ENCODE peak calls at places on chromosome 12, in eight cellular contexts. One of them, this sample, is unnamed.

GRCh38 chr12:27359578-27360340 is 27.1 kb downstream of the BMAL2 start:
- DNase-seq in NCI-H748 treated with DMSO at 0.1 percent for 48 hours: no peak
- DNase-seq in stimulated activated CD4-positive, alpha-beta T cell treated with anti-CD3 and anti-CD28 coated beads, TNF-alpha, amount 100 ng/mL, for 24 hours: no peak
- DNase-seq in glutamatergic neuron: no peak
- DNase-seq in HL-60: no peak
- DNase-seq in KBM-7: no peak
- DNase-seq in sciatic nerve: no peak
- DNase-seq in fibroblast of the conjunctiva: no peak
- DNase-seq in this sample: no peak

GRCh38 chr12:51520576-51521325 is 70.3 kb upstream of the SCN8A start:
- DNase-seq in fibroblast of the conjunctiva: no peak
- DNase-seq in glutamatergic neuron: peak
- DNase-seq in HL-60: no peak
- DNase-seq in KBM-7: no peak
- DNase-seq in sciatic nerve: no peak
- DNase-seq in NCI-H748 treated with DMSO at 0.1 percent for 48 hours: no peak
- DNase-seq in stimulated activated CD4-positive, alpha-beta T cell treated with anti-CD3 and anti-CD28 coated beads, TNF-alpha, amount 100 ng/mL, for 24 hours: no peak
- DNase-seq in this sample: no peak

GRCh38 chr12:103627189-103627855 is 40.2 kb downstream of the STAB2 start:
- DNase-seq in glutamatergic neuron: no peak
- DNase-seq in HL-60: no peak
- DNase-seq in fibroblast of the conjunctiva: no peak
- DNase-seq in KBM-7: no peak
- DNase-seq in NCI-H748 treated with DMSO at 0.1 percent for 48 hours: no peak
- DNase-seq in sciatic nerve: no peak
- DNase-seq in stimulated activated CD4-positive, alpha-beta T cell treated with anti-CD3 and anti-CD28 coated beads, TNF-alpha, amount 100 ng/mL, for 24 hours: no peak
- DNase-seq in this sample: no peak

GRCh38 chr12:92955997-92956663 is 27.0 kb upstream of the EEA1 start:
- DNase-seq in KBM-7: no peak
- DNase-seq in fibroblast of the conjunctiva: peak
- DNase-seq in NCI-H748 treated with DMSO at 0.1 percent for 48 hours: no peak
- DNase-seq in sciatic nerve: no peak
- DNase-seq in HL-60: no peak
- DNase-seq in glutamatergic neuron: no peak
- DNase-seq in stimulated activated CD4-positive, alpha-beta T cell treated with anti-CD3 and anti-CD28 coated beads, TNF-alpha, amount 100 ng/mL, for 24 hours: no peak
- DNase-seq in this sample: peak

GRCh38 chr12:104142543-104142942 is 4.5 kb upstream of the NFYB start:
- DNase-seq in NCI-H748 treated with DMSO at 0.1 percent for 48 hours: no peak
- DNase-seq in HL-60: no peak
- DNase-seq in glutamatergic neuron: no peak
- DNase-seq in fibroblast of the conjunctiva: no peak
- DNase-seq in sciatic nerve: no peak
- DNase-seq in stimulated activated CD4-positive, alpha-beta T cell treated with anti-CD3 and anti-CD28 coated beads, TNF-alpha, amount 100 ng/mL, for 24 hours: no peak
- DNase-seq in KBM-7: no peak
- DNase-seq in this sample: no peak

GRCh38 chr12:25366159-25366558 is 115.4 kb upstream of the KRAS start:
- DNase-seq in HL-60: no peak
- DNase-seq in NCI-H748 treated with DMSO at 0.1 percent for 48 hours: no peak
- DNase-seq in sciatic nerve: no peak
- DNase-seq in fibroblast of the conjunctiva: no peak
- DNase-seq in glutamatergic neuron: no peak
- DNase-seq in stimulated activated CD4-positive, alpha-beta T cell treated with anti-CD3 and anti-CD28 coated beads, TNF-alpha, amount 100 ng/mL, for 24 hours: no peak
- DNase-seq in KBM-7: no peak
- DNase-seq in this sample: no peak

GRCh38 chr12:79373896-79374499 is 316.8 kb downstream of the PAWR start:
- DNase-seq in HL-60: no peak
- DNase-seq in fibroblast of the conjunctiva: no peak
- DNase-seq in sciatic nerve: no peak
- DNase-seq in NCI-H748 treated with DMSO at 0.1 percent for 48 hours: peak
- DNase-seq in glutamatergic neuron: peak
- DNase-seq in stimulated activated CD4-positive, alpha-beta T cell treated with anti-CD3 and anti-CD28 coated beads, TNF-alpha, amount 100 ng/mL, for 24 hours: no peak
- DNase-seq in KBM-7: peak
- DNase-seq in this sample: peak

GRCh38 chr12:60279224-60279623 is 683.4 kb downstream of the SLC16A7 start:
- DNase-seq in HL-60: no peak
- DNase-seq in sciatic nerve: no peak
- DNase-seq in KBM-7: no peak
- DNase-seq in fibroblast of the conjunctiva: no peak
- DNase-seq in NCI-H748 treated with DMSO at 0.1 percent for 48 hours: no peak
- DNase-seq in stimulated activated CD4-positive, alpha-beta T cell treated with anti-CD3 and anti-CD28 coated beads, TNF-alpha, amount 100 ng/mL, for 24 hours: no peak
- DNase-seq in glutamatergic neuron: no peak
- DNase-seq in this sample: peak

GRCh38 chr12:82359115-82359478 is 768 bp downstream of the METTL25 start:
- DNase-seq in sciatic nerve: peak
- DNase-seq in glutamatergic neuron: peak
- DNase-seq in HL-60: peak
- DNase-seq in stimulated activated CD4-positive, alpha-beta T cell treated with anti-CD3 and anti-CD28 coated beads, TNF-alpha, amount 100 ng/mL, for 24 hours: no peak
- DNase-seq in fibroblast of the conjunctiva: no peak
- DNase-seq in KBM-7: no peak
- DNase-seq in NCI-H748 treated with DMSO at 0.1 percent for 48 hours: peak
- DNase-seq in this sample: no peak

GRCh38 chr12:130968611-130969010 is 14.9 kb downstream of the ADGRD1 start:
- DNase-seq in sciatic nerve: peak
- DNase-seq in stimulated activated CD4-positive, alpha-beta T cell treated with anti-CD3 and anti-CD28 coated beads, TNF-alpha, amount 100 ng/mL, for 24 hours: no peak
- DNase-seq in NCI-H748 treated with DMSO at 0.1 percent for 48 hours: no peak
- DNase-seq in fibroblast of the conjunctiva: no peak
- DNase-seq in glutamatergic neuron: no peak
- DNase-seq in KBM-7: no peak
- DNase-seq in HL-60: no peak
- DNase-seq in this sample: no peak

GRCh38 chr12:50425859-50426258 is 25.2 kb downstream of the LARP4 start:
- DNase-seq in stimulated activated CD4-positive, alpha-beta T cell treated with anti-CD3 and anti-CD28 coated beads, TNF-alpha, amount 100 ng/mL, for 24 hours: no peak
- DNase-seq in glutamatergic neuron: no peak
- DNase-seq in sciatic nerve: no peak
- DNase-seq in HL-60: no peak
- DNase-seq in fibroblast of the conjunctiva: no peak
- DNase-seq in KBM-7: peak
- DNase-seq in NCI-H748 treated with DMSO at 0.1 percent for 48 hours: no peak
- DNase-seq in this sample: no peak

GRCh38 chr12:1947081-1947480 is 28.6 kb upstream of the CACNA2D4 start:
- DNase-seq in glutamatergic neuron: no peak
- DNase-seq in KBM-7: no peak
- DNase-seq in NCI-H748 treated with DMSO at 0.1 percent for 48 hours: no peak
- DNase-seq in sciatic nerve: no peak
- DNase-seq in HL-60: no peak
- DNase-seq in stimulated activated CD4-positive, alpha-beta T cell treated with anti-CD3 and anti-CD28 coated beads, TNF-alpha, amount 100 ng/mL, for 24 hours: no peak
- DNase-seq in fibroblast of the conjunctiva: no peak
- DNase-seq in this sample: no peak